ENCODE peak calls at places on chromosomes 2 and 18, in four cellular contexts. I is mucosa of descending colon; O is left colon; C is naive thymus-derived CD4-positive, alpha-beta T cell. V is an unnamed sample.

GRCh38 chr2:201904529-201905420 is 98.4 kb downstream of the CDK15 start:
- ATAC-seq in I (no peak), O (no peak), C (no peak), V (no peak)

GRCh38 chr2:232292395-232293154 is 86.0 kb upstream of the ALPP start:
- ATAC-seq in C (peak), O (peak), I (peak), V (peak)

GRCh38 chr2:237075749-237076599 is 9.7 kb upstream of the COPS8 start:
- ATAC-seq in C (no peak), O (no peak), I (no peak), V (no peak)

GRCh38 chr2:170375192-170375591 is 197.2 kb downstream of the MYO3B start:
- ATAC-seq in O (no peak), I (no peak), C (no peak), V (peak)

GRCh38 chr2:164664070-164664469 is 42.8 kb upstream of the GRB14 start:
- ATAC-seq in O (no peak), C (no peak), I (no peak), V (no peak)

GRCh38 chr18:9239708-9240107 is 94.9 kb upstream of the TWSG1 start:
- ATAC-seq in O (no peak), I (no peak), C (no peak), V (no peak)

GRCh38 chr2:30782124-30782523 is 25.1 kb downstream of the CAPN13 start:
- ATAC-seq in O (peak), I (peak), C (no peak), V (no peak)

GRCh38 chr18:22701326-22701725 is 231.8 kb upstream of the RBBP8 start:
- ATAC-seq in C (no peak), I (no peak), O (no peak), V (no peak)

GRCh38 chr2:211457325-211457724 is 900.9 kb downstream of the CPS1 start:
- ATAC-seq in I (no peak), O (no peak), C (no peak), V (no peak)

GRCh38 chr2:63614983-63615945 is 26.5 kb downstream of the MDH1 start:
- ATAC-seq in I (peak), O (peak), C (no peak), V (peak)

GRCh38 chr2:240412211-240412830 is 23.1 kb upstream of the GPC1 start:
- ATAC-seq in C (no peak), O (no peak), I (no peak), V (peak)

GRCh38 chr2:48080534-48081316 is 174.4 kb upstream of the FBXO11 start:
- ATAC-seq in C (peak), I (peak), O (peak), V (no peak)

GRCh38 chr2:147222506-147222905 is 622.3 kb upstream of the ACVR2A start:
- ATAC-seq in I (no peak), O (no peak), C (no peak), V (no peak)